ENCODE peak calls at places on chromosomes 6 and 20, in four cellular contexts. R is PC-9, O is thyroid gland, J is heart left ventricle. G is an unnamed sample. For H3K4me1, H3K9me3 and H3K36me3, the result is how much of the 10 kb centered on the place peaks cover.

GRCh38 chr6:154548130-154548830 is 37.8 kb upstream of the CNKSR3 start:
- DNase-seq in R (no peak), O (peak), J (peak), G (peak)

GRCh38 chr6:15588966-15589634 is 73.7 kb downstream of the DTNBP1 start:
- DNase-seq in R (no peak), O (no peak), J (no peak), G (no peak)

GRCh38 chr6:91781946-91782345 is 1195.1 kb upstream of the MAP3K7 start:
- DNase-seq in R (no peak), O (no peak), J (no peak), G (no peak)

GRCh38 chr6:11813585-11813984 is 35.0 kb upstream of the ADTRP start:
- DNase-seq in R (no peak), O (no peak), J (no peak), G (no peak)

GRCh38 chr20:13183005-13183404 is 38.1 kb upstream of the ISM1 start:
- DNase-seq in R (no peak), O (no peak), J (no peak), G (no peak)

GRCh38 chr6:90537027-90537426 is 49.8 kb downstream of the MAP3K7 start:
- DNase-seq in R (no peak), O (no peak), J (no peak), G (no peak)

GRCh38 chr6:138115191-138115590 is 8.0 kb upstream of the PERP start:
- DNase-seq in R (no peak), O (no peak), J (no peak), G (no peak)

GRCh38 chr6:155212616-155213380 is 51.0 kb upstream of the CLDN20 start:
- DNase-seq in R (peak), O (peak), J (no peak), G (no peak)

GRCh38 chr6:128598561-128598960 is 78.2 kb upstream of the PTPRK start:
- DNase-seq in R (peak), O (no peak), J (no peak), G (no peak)

GRCh38 chr20:33503564-33503963 is 13.7 kb downstream of the CBFA2T2 start:
- DNase-seq in R (no peak), O (no peak), J (no peak), G (no peak)

GRCh38 chr20:24657878-24658620 is 188.6 kb downstream of the SYNDIG1 start:
- DNase-seq in R (no peak), O (no peak), J (no peak), G (no peak)

GRCh38 chr6:146200136-146200708 is 171.4 kb downstream of the GRM1 start:
- DNase-seq in R (no peak), O (no peak), J (no peak), G (no peak)

GRCh38 chr20:39903806-39904205 is 785.2 kb downstream of the MAFB start:
- DNase-seq in R (no peak), O (no peak), J (no peak), G (no peak)

GRCh38 chr6:105795913-105796517 is 290.1 kb upstream of the PRDM1 start:
- DNase-seq in R (peak), O (peak), J (no peak), G (no peak)

GRCh38 chr20:17108896-17109295 is 117.9 kb upstream of the PCSK2 start:
- DNase-seq in R (no peak), O (no peak), J (no peak), G (no peak)

GRCh38 chr6:161273356-161273751 is 507 bp downstream of the AGPAT4 start:
- DNase-seq in R (no peak), O (no peak), J (no peak), G (peak)

GRCh38 chr6:11769816-11770545 is 8.6 kb downstream of the ADTRP start:
- DNase-seq in R (peak), O (no peak), J (no peak), G (peak)

GRCh38 chr6:42890311-42891198 is 11.1 kb downstream of the RPL7L1 start:
- DNase-seq in R (peak), O (peak), J (peak), G (peak)

GRCh38 chr20:59074456-59074855 is 31.9 kb upstream of the PRELID3B start:
- DNase-seq in R (no peak), O (no peak), J (no peak), G (no peak)

GRCh38 chr20:35917077-35917476 is 37.2 kb downstream of the SCAND1 start:
- DNase-seq in R (no peak), O (no peak), J (no peak), G (no peak)

GRCh38 chr6:26473758-26474438 is 16.1 kb downstream of the BTN2A1 start:
- DNase-seq in R (peak), O (peak), J (peak), G (peak)

DNA sequence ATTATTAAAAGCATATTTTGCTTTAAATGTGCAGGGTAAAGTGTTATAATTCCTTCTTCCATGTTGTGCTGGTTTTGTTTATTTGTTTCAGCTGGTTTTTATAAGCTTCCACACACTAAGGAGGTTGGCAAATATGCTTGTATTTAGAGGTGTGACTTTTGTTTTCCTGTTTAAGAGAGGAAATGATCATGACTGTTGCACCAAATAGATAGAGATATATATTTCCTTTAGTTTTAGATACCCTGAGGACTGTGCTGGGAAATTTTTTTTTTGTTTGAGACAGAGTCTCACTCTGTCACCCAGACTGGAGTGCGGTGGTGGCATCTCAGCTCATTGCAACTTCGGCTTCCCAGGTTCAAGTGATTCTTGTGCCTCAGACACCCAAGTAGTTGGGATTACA is 5.8 kb downstream of the TBPL1 start:
- DNase-seq in R (no peak), O (no peak), J (no peak), G (no peak)
- H3K4me1 ChIP-seq in R (under half), O (under half), J (under half), G (under half)

GRCh38 chr6:85285146-85285545 is 164.7 kb upstream of the NT5E start:
- DNase-seq in R (no peak), O (no peak), J (no peak), G (no peak)

GRCh38 chr6:85291326-85291725 is 158.6 kb upstream of the NT5E start:
- DNase-seq in R (no peak), O (no peak), J (no peak), G (no peak)

GRCh38 chr6:85287158-85287557 is 162.7 kb upstream of the NT5E start:
- DNase-seq in R (no peak), O (no peak), J (no peak), G (no peak)

GRCh38 chr6:85285934-85286333 is 163.9 kb upstream of the NT5E start:
- DNase-seq in R (no peak), O (no peak), J (no peak), G (no peak)

GRCh38 chr6:85287654-85288053 is 162.2 kb upstream of the NT5E start:
- DNase-seq in R (no peak), O (no peak), J (no peak), G (no peak)
- H3K9me3 ChIP-seq in R (under half), O (under half), J (under half), G (under half)

GRCh38 chr6:132537977-132538376 is at the start of gene TAAR9:
- DNase-seq in R (no peak), O (no peak), J (no peak), G (no peak)
- H3K36me3 ChIP-seq in R (under half), O (under half), J (under half), G (under half)

DNA sequence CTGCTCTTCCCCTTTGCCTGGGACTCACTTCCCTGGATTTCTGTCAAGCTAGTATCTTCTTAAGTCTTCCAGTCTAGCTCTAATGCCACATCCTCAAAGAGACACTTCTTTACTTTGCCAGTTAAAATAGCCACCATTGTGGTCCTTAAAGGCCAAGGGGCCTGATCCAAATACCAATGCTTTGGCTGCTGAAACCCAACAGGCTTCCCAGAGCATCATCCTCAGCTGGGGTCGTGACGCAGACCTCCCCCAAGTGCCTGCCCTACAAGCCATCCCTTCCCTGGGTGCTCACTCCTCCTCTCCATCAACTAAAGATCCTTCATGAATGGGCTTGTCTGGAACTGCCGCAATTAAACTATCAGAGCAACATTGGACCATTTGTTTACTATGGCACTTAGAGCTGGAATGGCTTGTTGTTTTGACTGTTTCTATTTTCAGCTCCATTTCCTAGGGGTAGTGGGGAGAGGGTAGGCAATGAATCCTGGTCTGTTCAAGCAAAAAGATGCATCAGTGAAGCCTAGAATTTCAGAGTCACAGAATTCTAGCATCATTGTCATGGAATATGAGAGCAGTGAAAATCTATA is 79.6 kb upstream of the SIRPA start:
- DNase-seq in R (no peak), O (no peak), J (no peak), G (no peak)
- H3K4me1 ChIP-seq in R (under half), O (under half), J (half or more), G (under half)

GRCh38 chr20:22579711-22580697 is 4.4 kb downstream of the FOXA2 start:
- DNase-seq in R (no peak), O (no peak), J (no peak), G (no peak)
- H3K9me3 ChIP-seq in R (under half), O (under half), J (under half), G (under half)

GRCh38 chr6:31967926-31968320 is 4.0 kb downstream of the DXO start:
- DNase-seq in R (no peak), O (no peak), J (no peak), G (no peak)

GRCh38 chr6:31965700-31966099 is 6.2 kb downstream of the DXO start:
- DNase-seq in R (no peak), O (no peak), J (no peak), G (no peak)

GRCh38 chr6:31966997-31967925 is 4.7 kb downstream of the DXO start:
- DNase-seq in R (no peak), O (no peak), J (no peak), G (no peak)

GRCh38 chr6:31968326-31968725 is 3.6 kb downstream of the DXO start:
- DNase-seq in R (no peak), O (no peak), J (no peak), G (no peak)

GRCh38 chr6:31966506-31966905 is 5.4 kb downstream of the DXO start:
- DNase-seq in R (no peak), O (no peak), J (no peak), G (no peak)
- H3K36me3 ChIP-seq in R (under half), O (half or more), J (half or more), G (under half)

G was measured in mucosa of descending colon.